ENCODE peak calls at places on chromosomes 4 and X, in seven cellular contexts. F is T-helper 1 cell; L is activated CD4-positive, alpha-beta T cell treated with anti-CD3 and anti-CD28 coated beads for 48 hours; A is RPMI8226; V is GM04504; Y is hippocampal formation; M is cardiac fibroblast. J is an unnamed sample.

GRCh38 chrX:105098812-105099211 is 121.7 kb downstream of the TEX13A start:
- DNase-seq in A (no peak), F (no peak), V (no peak), L (no peak), Y (no peak), M (no peak), J (no peak)

GRCh38 chrX:43655151-43655676 is 885 bp upstream of the MAOA start:
- DNase-seq in V (no peak), A (no peak), M (peak; percentile 56), F (no peak), L (peak; percentile 40), Y (no peak), J (peak; percentile 33)

GRCh38 chr4:15986900-15987299 is 23.9 kb upstream of the FGFBP2 start:
- DNase-seq in V (no peak), M (no peak), L (no peak), Y (no peak), F (no peak), A (no peak), J (no peak)

GRCh38 chr4:135256111-135256510 is 1054.5 kb upstream of the PABPC4L start:
- DNase-seq in F (no peak), L (no peak), M (peak; percentile 25), Y (no peak), A (no peak), V (no peak), J (no peak)

GRCh38 chrX:145405012-145405411 is 157.7 kb downstream of the SPANXN1 start:
- DNase-seq in M (peak; percentile 33), Y (peak; percentile 17), L (no peak), V (peak; percentile 1), A (peak; percentile 43), F (no peak), J (peak; percentile 56)

GRCh38 chr4:152807294-152807829 is 27.6 kb downstream of the ARFIP1 start:
- DNase-seq in L (no peak), Y (no peak), M (peak; percentile 58), F (no peak), A (no peak), V (no peak), J (peak; percentile 50)

GRCh38 chrX:55028040-55028439 is 2.7 kb downstream of the ALAS2 start:
- DNase-seq in L (no peak), V (no peak), F (no peak), Y (no peak), M (no peak), A (no peak), J (no peak)

GRCh38 chrX:119690921-119691716 is 1.8 kb downstream of the SEPTIN6 start:
- DNase-seq in A (peak; percentile 11), F (no peak), L (peak; percentile 82), V (no peak), M (peak; percentile 69), Y (no peak), J (peak; percentile 32)

GRCh38 chrX:47475476-47475875 is 7.5 kb downstream of the ZNF41 start:
- DNase-seq in F (no peak), V (no peak), Y (no peak), M (no peak), A (no peak), L (no peak), J (no peak)

GRCh38 chrX:95063554-95063953 is 1389.5 kb downstream of the FAM133A start:
- DNase-seq in F (no peak), A (no peak), Y (no peak), L (no peak), M (peak; percentile 42), V (no peak), J (no peak)

GRCh38 chrX:78517124-78517523 is 142.0 kb downstream of the RTL3 start:
- DNase-seq in V (no peak), A (no peak), F (peak; percentile 8), Y (no peak), M (peak; percentile 60), L (peak; percentile 54), J (peak; percentile 76)

GRCh38 chr4:8101213-8101781 is 57.3 kb downstream of the ABLIM2 start:
- DNase-seq in A (no peak), F (no peak), Y (no peak), V (peak; percentile 5), M (peak; percentile 63), L (no peak), J (no peak)

GRCh38 chr4:108774809-108775530 is 12.1 kb upstream of the ETNPPL start:
- DNase-seq in L (no peak), A (peak; percentile 8), Y (peak; percentile 36), F (no peak), M (no peak), V (no peak), J (no peak)

GRCh38 chr4:40055379-40055872 is 1.2 kb upstream of the N4BP2 start:
- DNase-seq in Y (peak; percentile 50), A (peak; percentile 44), M (no peak), F (no peak), V (peak; percentile 11), L (peak; percentile 56), J (no peak)

GRCh38 chr4:54714631-54715030 is 56.9 kb downstream of the KIT start:
- DNase-seq in M (no peak), V (no peak), A (no peak), Y (no peak), F (no peak), L (no peak), J (no peak)